ENCODE peak calls at places on chromosomes 16 and 17, in seven cellular contexts. I is psoas muscle; X is nucleus accumbens; Q is activated effector memory CD4-positive, alpha-beta T cell treated with anti-CD3 and anti-CD28 coated beads, Interleukin-2, amount 50 U/mL, for 16 hours; C is activated B cell treated with CpG ODN at 0.5 μM for 24 hours; Z is stimulated activated CD4-positive, alpha-beta T cell treated with anti-CD3 and anti-CD28 coated beads, Interleukin-1b, Interleukin-23, amount 100 ng/mL, for 48 hours; M is stromal cell of bone marrow. P is an unnamed sample.

GRCh38 chr16:4613636-4614570 is 785 bp downstream of the UBALD1 start:
- DNase-seq in I (peak), Z (peak), Q (peak), M (no peak), X (no peak), C (peak), P (no peak)

GRCh38 chr17:49193513-49194296 is 16.7 kb downstream of the GNGT2 start:
- DNase-seq in X (peak), Q (peak), I (peak), Z (peak), M (peak), C (peak), P (no peak)

GRCh38 chr17:73582821-73583220 is 61.4 kb downstream of the SDK2 start:
- DNase-seq in C (no peak), M (no peak), I (no peak), X (no peak), Z (no peak), Q (no peak), P (no peak)

GRCh38 chr16:58094791-58095574 is 34.2 kb downstream of the CFAP20 start:
- DNase-seq in X (no peak), M (no peak), I (no peak), Z (no peak), C (no peak), Q (no peak), P (no peak)

GRCh38 chr17:81397314-81398169 is 2.3 kb downstream of the BAHCC1 start:
- DNase-seq in M (no peak), C (no peak), X (no peak), Q (no peak), I (peak), Z (peak), P (no peak)

GRCh38 chr16:81740163-81740562 is 38.9 kb upstream of the PLCG2 start:
- DNase-seq in M (no peak), Q (no peak), C (peak), I (no peak), X (no peak), Z (no peak), P (no peak)

GRCh38 chr16:24430937-24431760 is 108.2 kb upstream of the RBBP6 start:
- DNase-seq in M (no peak), C (no peak), Q (no peak), X (no peak), Z (no peak), I (no peak), P (no peak)

GRCh38 chr17:29061036-29061435 is 18.1 kb downstream of the PIPOX start:
- DNase-seq in C (no peak), M (no peak), Q (no peak), X (no peak), I (no peak), Z (no peak), P (no peak)

GRCh38 chr17:80760501-80760900 is 215.9 kb downstream of the RPTOR start:
- DNase-seq in Q (peak), M (no peak), C (no peak), Z (no peak), X (no peak), I (no peak), P (no peak)

GRCh38 chr16:85448557-85449194 is 164.4 kb upstream of the GSE1 start:
- DNase-seq in Q (peak), X (no peak), Z (no peak), C (peak), I (no peak), M (no peak), P (no peak)

GRCh38 chr17:50541916-50542688 is 4.9 kb upstream of the SPATA20 start:
- DNase-seq in Z (peak), I (peak), M (peak), Q (peak), X (no peak), C (peak), P (no peak)

GRCh38 chr17:12113156-12113555 is 92.5 kb downstream of the MAP2K4 start:
- DNase-seq in Z (no peak), C (no peak), M (no peak), X (no peak), I (no peak), Q (no peak), P (no peak)

GRCh38 chr16:11094838-11095565 is 150.6 kb downstream of the CLEC16A start:
- DNase-seq in M (no peak), I (no peak), Z (peak), X (no peak), Q (peak), C (no peak), P (no peak)

GRCh38 chr17:79826210-79826680 is 13.0 kb downstream of the CBX4 start:
- DNase-seq in X (no peak), I (no peak), C (no peak), M (no peak), Q (no peak), Z (no peak), P (no peak)

P was measured in AG04449.